ENCODE peak calls at places on chromosome 2, in eight cellular contexts. One of them, this sample, is unnamed.

GRCh38 chr2:79580175-79580574 is 67.3 kb downstream of the CTNNA2 start:
- DNase-seq in Panc1: no peak
- DNase-seq in GM12892: no peak
- DNase-seq in prostate gland: no peak
- DNase-seq in sigmoid colon: no peak
- DNase-seq in GM23338: peak
- DNase-seq in breast epithelium: no peak
- DNase-seq in stomach: no peak
- DNase-seq in this sample: no peak

GRCh38 chr2:23215016-23215415 is 170.0 kb upstream of the KLHL29 start:
- DNase-seq in stomach: no peak
- DNase-seq in sigmoid colon: peak
- DNase-seq in breast epithelium: no peak
- DNase-seq in Panc1: no peak
- DNase-seq in GM12892: no peak
- DNase-seq in GM23338: no peak
- DNase-seq in prostate gland: no peak
- DNase-seq in this sample: no peak

GRCh38 chr2:200367155-200367554 is 60.7 kb downstream of the SPATS2L start:
- DNase-seq in prostate gland: no peak
- DNase-seq in sigmoid colon: peak
- DNase-seq in Panc1: no peak
- DNase-seq in GM23338: no peak
- DNase-seq in stomach: no peak
- DNase-seq in GM12892: no peak
- DNase-seq in breast epithelium: no peak
- DNase-seq in this sample: no peak

GRCh38 chr2:37797081-37797480 is 125.6 kb upstream of the CDC42EP3 start:
- DNase-seq in sigmoid colon: no peak
- DNase-seq in stomach: no peak
- DNase-seq in GM12892: no peak
- DNase-seq in prostate gland: no peak
- DNase-seq in Panc1: no peak
- DNase-seq in GM23338: no peak
- DNase-seq in breast epithelium: no peak
- DNase-seq in this sample: no peak

GRCh38 chr2:239811001-239811798 is 213.9 kb downstream of the NDUFA10 start:
- DNase-seq in prostate gland: no peak
- DNase-seq in Panc1: no peak
- DNase-seq in breast epithelium: no peak
- DNase-seq in GM12892: no peak
- DNase-seq in sigmoid colon: peak
- DNase-seq in stomach: peak
- DNase-seq in GM23338: no peak
- DNase-seq in this sample: no peak

GRCh38 chr2:46010925-46011490 is 286.2 kb upstream of the EPAS1 start:
- DNase-seq in GM12892: no peak
- DNase-seq in Panc1: no peak
- DNase-seq in GM23338: peak
- DNase-seq in sigmoid colon: no peak
- DNase-seq in stomach: no peak
- DNase-seq in prostate gland: no peak
- DNase-seq in breast epithelium: no peak
- DNase-seq in this sample: no peak

GRCh38 chr2:216340280-216340631 is 32.0 kb downstream of the MARCHF4 start:
- DNase-seq in GM12892: no peak
- DNase-seq in prostate gland: no peak
- DNase-seq in GM23338: no peak
- DNase-seq in breast epithelium: no peak
- DNase-seq in stomach: no peak
- DNase-seq in Panc1: no peak
- DNase-seq in sigmoid colon: no peak
- DNase-seq in this sample: no peak

GRCh38 chr2:134118279-134119116 is 135.4 kb upstream of the MGAT5 start:
- DNase-seq in Panc1: peak
- DNase-seq in stomach: peak
- DNase-seq in sigmoid colon: peak
- DNase-seq in prostate gland: peak
- DNase-seq in GM12892: peak
- DNase-seq in GM23338: peak
- DNase-seq in breast epithelium: peak
- DNase-seq in this sample: peak

GRCh38 chr2:7639476-7639875 is 722.3 kb downstream of the RNF144A start:
- DNase-seq in prostate gland: no peak
- DNase-seq in Panc1: no peak
- DNase-seq in breast epithelium: no peak
- DNase-seq in GM12892: no peak
- DNase-seq in sigmoid colon: no peak
- DNase-seq in GM23338: no peak
- DNase-seq in stomach: peak
- DNase-seq in this sample: no peak

GRCh38 chr2:37110306-37111212 is 26.2 kb downstream of the GPATCH11 start:
- DNase-seq in GM23338: no peak
- DNase-seq in GM12892: no peak
- DNase-seq in stomach: no peak
- DNase-seq in prostate gland: no peak
- DNase-seq in Panc1: no peak
- DNase-seq in breast epithelium: no peak
- DNase-seq in sigmoid colon: no peak
- DNase-seq in this sample: no peak

GRCh38 chr2:106165064-106165463 is 29.0 kb downstream of the UXS1 start:
- DNase-seq in GM23338: peak
- DNase-seq in prostate gland: no peak
- DNase-seq in breast epithelium: no peak
- DNase-seq in stomach: no peak
- DNase-seq in GM12892: no peak
- DNase-seq in Panc1: no peak
- DNase-seq in sigmoid colon: no peak
- DNase-seq in this sample: no peak

GRCh38 chr2:199163901-199164300 is 293.8 kb downstream of the SATB2 start:
- DNase-seq in Panc1: no peak
- DNase-seq in prostate gland: no peak
- DNase-seq in stomach: no peak
- DNase-seq in breast epithelium: no peak
- DNase-seq in GM12892: no peak
- DNase-seq in sigmoid colon: no peak
- DNase-seq in GM23338: no peak
- DNase-seq in this sample: no peak

GRCh38 chr2:100819365-100820345 is at the start of gene NPAS2:
- DNase-seq in GM12892: peak
- DNase-seq in breast epithelium: peak
- DNase-seq in stomach: peak
- DNase-seq in sigmoid colon: peak
- DNase-seq in GM23338: peak
- DNase-seq in Panc1: no peak
- DNase-seq in prostate gland: peak
- DNase-seq in this sample: no peak

GRCh38 chr2:134796373-134796772 is 42.0 kb upstream of the ACMSD start:
- DNase-seq in GM23338: no peak
- DNase-seq in sigmoid colon: no peak
- DNase-seq in prostate gland: no peak
- DNase-seq in GM12892: no peak
- DNase-seq in breast epithelium: no peak
- DNase-seq in stomach: no peak
- DNase-seq in Panc1: no peak
- DNase-seq in this sample: no peak

GRCh38 chr2:173881466-173881865 is 83.7 kb downstream of the SP3 start:
- DNase-seq in prostate gland: no peak
- DNase-seq in GM12892: no peak
- DNase-seq in Panc1: no peak
- DNase-seq in sigmoid colon: no peak
- DNase-seq in GM23338: no peak
- DNase-seq in breast epithelium: no peak
- DNase-seq in stomach: no peak
- DNase-seq in this sample: no peak

GRCh38 chr2:214649440-214650205 is 159.9 kb downstream of the BARD1 start:
- DNase-seq in stomach: no peak
- DNase-seq in prostate gland: no peak
- DNase-seq in GM23338: no peak
- DNase-seq in GM12892: no peak
- DNase-seq in Panc1: no peak
- DNase-seq in sigmoid colon: no peak
- DNase-seq in breast epithelium: no peak
- DNase-seq in this sample: no peak

GRCh38 chr2:58913082-58913726 is 672.1 kb upstream of the FANCL start:
- DNase-seq in stomach: no peak
- DNase-seq in prostate gland: no peak
- DNase-seq in Panc1: no peak
- DNase-seq in GM23338: peak
- DNase-seq in GM12892: no peak
- DNase-seq in sigmoid colon: no peak
- DNase-seq in breast epithelium: no peak
- DNase-seq in this sample: no peak
- TF ChIP-seq POLR2AphosphoS5 in stomach: no peak
- TF ChIP-seq POLR2AphosphoS5 in prostate gland: no peak
- TF ChIP-seq POLR2AphosphoS5 in Panc1: no peak
- TF ChIP-seq POLR2AphosphoS5 in GM23338: no peak
- TF ChIP-seq POLR2AphosphoS5 in GM12892: no peak
- TF ChIP-seq POLR2AphosphoS5 in sigmoid colon: no peak
- TF ChIP-seq POLR2AphosphoS5 in breast epithelium: no peak
- TF ChIP-seq POLR2AphosphoS5 in this sample: no peak

DNA sequence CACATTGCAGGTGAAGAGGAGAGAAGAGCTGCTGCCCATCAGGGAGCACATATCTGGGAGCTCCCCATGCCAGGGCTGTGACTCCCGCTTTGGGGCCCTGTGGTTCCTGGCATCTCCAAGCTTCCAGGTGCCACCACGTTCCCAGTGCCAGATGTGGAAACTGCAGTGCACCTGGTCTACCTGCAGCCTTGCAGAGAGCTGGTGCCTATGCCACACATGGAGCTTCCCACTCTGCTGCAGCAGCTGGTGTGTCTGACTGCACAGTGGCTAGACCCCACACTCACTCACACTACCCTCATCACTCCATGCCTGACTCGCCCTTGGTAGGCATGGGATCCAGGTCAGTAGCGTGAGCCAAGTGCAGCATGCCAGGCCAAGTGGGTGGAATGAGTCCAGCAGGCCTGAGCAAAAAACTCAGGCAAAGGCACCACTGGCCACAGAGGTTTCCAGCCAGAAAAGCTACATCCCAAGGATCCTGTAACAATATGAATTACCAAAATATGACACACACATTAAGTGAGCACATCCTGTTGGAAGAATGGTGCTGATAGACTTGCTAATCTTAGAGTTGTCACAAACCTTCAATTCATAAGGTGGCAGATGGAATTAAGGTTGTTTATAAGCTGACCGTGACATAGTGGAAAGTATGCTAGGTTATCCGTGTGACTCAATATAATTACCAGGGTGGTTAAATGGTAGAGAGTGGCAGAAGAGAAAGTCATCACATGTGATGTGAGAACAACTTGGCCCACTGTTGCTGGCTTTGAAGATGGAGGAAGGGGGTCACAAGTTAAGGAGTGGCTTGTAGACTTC is 150.9 kb downstream of the EHBP1 start:
- DNase-seq in breast epithelium: no peak
- DNase-seq in Panc1: no peak
- DNase-seq in sigmoid colon: no peak
- DNase-seq in stomach: no peak
- DNase-seq in GM12892: no peak
- DNase-seq in GM23338: no peak
- DNase-seq in prostate gland: no peak
- DNase-seq in this sample: no peak
- TF ChIP-seq POLR2AphosphoS5 in breast epithelium: no peak
- TF ChIP-seq POLR2AphosphoS5 in Panc1: no peak
- TF ChIP-seq POLR2AphosphoS5 in sigmoid colon: no peak
- TF ChIP-seq POLR2AphosphoS5 in stomach: no peak
- TF ChIP-seq POLR2AphosphoS5 in GM12892: no peak
- TF ChIP-seq POLR2AphosphoS5 in GM23338: no peak
- TF ChIP-seq POLR2AphosphoS5 in prostate gland: no peak
- TF ChIP-seq POLR2AphosphoS5 in this sample: no peak

DNA sequence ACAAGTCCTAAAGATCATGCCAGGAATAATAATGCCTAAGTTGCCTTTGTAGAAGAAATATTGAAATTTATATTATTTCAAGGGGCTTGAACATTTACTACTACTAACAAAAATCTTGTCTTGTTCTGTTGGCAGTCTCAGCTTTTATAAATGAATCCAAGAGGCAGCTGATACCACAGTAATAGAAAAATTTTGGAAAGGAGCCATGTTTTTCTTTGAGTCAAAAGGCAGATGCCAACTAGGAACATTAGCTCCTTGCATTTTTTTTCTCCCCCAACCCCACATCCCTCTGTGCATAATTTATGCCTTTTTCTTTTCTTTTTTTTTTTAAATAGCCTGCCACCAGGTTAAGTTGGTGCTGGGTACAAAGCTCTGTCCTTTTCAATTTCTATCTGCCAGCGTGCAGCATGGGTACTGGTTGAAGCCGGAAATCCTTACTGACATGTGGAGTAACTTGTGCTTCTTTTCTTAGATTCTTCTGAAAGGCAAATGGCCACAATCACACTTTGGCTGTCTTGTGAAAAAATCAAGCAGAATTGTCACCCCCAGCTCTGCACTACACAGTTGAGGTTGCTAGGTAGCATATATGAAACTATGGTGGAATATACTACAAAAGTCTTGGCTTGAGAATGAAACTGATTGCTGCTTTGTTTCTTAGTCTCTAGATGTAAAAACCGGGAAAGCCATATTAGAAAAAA is 98.8 kb downstream of the RHBDD1 start:
- DNase-seq in stomach: no peak
- DNase-seq in GM23338: no peak
- DNase-seq in sigmoid colon: no peak
- DNase-seq in Panc1: no peak
- DNase-seq in prostate gland: no peak
- DNase-seq in breast epithelium: no peak
- DNase-seq in GM12892: no peak
- DNase-seq in this sample: no peak
- TF ChIP-seq POLR2AphosphoS5 in stomach: no peak
- TF ChIP-seq POLR2AphosphoS5 in GM23338: no peak
- TF ChIP-seq POLR2AphosphoS5 in sigmoid colon: no peak
- TF ChIP-seq POLR2AphosphoS5 in Panc1: no peak
- TF ChIP-seq POLR2AphosphoS5 in prostate gland: no peak
- TF ChIP-seq POLR2AphosphoS5 in breast epithelium: no peak
- TF ChIP-seq POLR2AphosphoS5 in GM12892: no peak
- TF ChIP-seq POLR2AphosphoS5 in this sample: no peak

GRCh38 chr2:111119847-111120252 is 864 bp upstream of the BCL2L11 start:
- DNase-seq in Panc1: no peak
- DNase-seq in breast epithelium: no peak
- DNase-seq in prostate gland: no peak
- DNase-seq in GM12892: no peak
- DNase-seq in GM23338: no peak
- DNase-seq in stomach: no peak
- DNase-seq in sigmoid colon: no peak
- DNase-seq in this sample: no peak

GRCh38 chr2:111117666-111118454 is 2.9 kb upstream of the BCL2L11 start:
- DNase-seq in prostate gland: no peak
- DNase-seq in breast epithelium: peak
- DNase-seq in stomach: peak
- DNase-seq in Panc1: no peak
- DNase-seq in GM23338: peak
- DNase-seq in GM12892: no peak
- DNase-seq in sigmoid colon: peak
- DNase-seq in this sample: no peak

GRCh38 chr2:111118455-111119003 is 2.2 kb upstream of the BCL2L11 start:
- DNase-seq in sigmoid colon: no peak
- DNase-seq in stomach: no peak
- DNase-seq in breast epithelium: no peak
- DNase-seq in GM12892: no peak
- DNase-seq in Panc1: no peak
- DNase-seq in prostate gland: no peak
- DNase-seq in GM23338: peak
- DNase-seq in this sample: no peak

GRCh38 chr2:111120253-111121027 is at the start of gene BCL2L11:
- DNase-seq in Panc1: no peak
- DNase-seq in stomach: peak
- DNase-seq in breast epithelium: peak
- DNase-seq in GM12892: peak
- DNase-seq in GM23338: peak
- DNase-seq in prostate gland: peak
- DNase-seq in sigmoid colon: peak
- DNase-seq in this sample: no peak

GRCh38 chr2:111119004-111119846 is 1.5 kb upstream of the BCL2L11 start:
- DNase-seq in sigmoid colon: peak
- DNase-seq in GM23338: peak
- DNase-seq in stomach: no peak
- DNase-seq in Panc1: no peak
- DNase-seq in prostate gland: no peak
- DNase-seq in GM12892: no peak
- DNase-seq in breast epithelium: no peak
- DNase-seq in this sample: no peak
- TF ChIP-seq POLR2AphosphoS5 in sigmoid colon: no peak
- TF ChIP-seq POLR2AphosphoS5 in GM23338: no peak
- TF ChIP-seq POLR2AphosphoS5 in stomach: no peak
- TF ChIP-seq POLR2AphosphoS5 in Panc1: no peak
- TF ChIP-seq POLR2AphosphoS5 in prostate gland: no peak
- TF ChIP-seq POLR2AphosphoS5 in GM12892: no peak
- TF ChIP-seq POLR2AphosphoS5 in breast epithelium: no peak
- TF ChIP-seq POLR2AphosphoS5 in this sample: no peak